ENCODE peak calls at places on chromosomes 12 and 14, in ten cellular contexts. H is bronchial epithelial cell, O is left ventricle myocardium inferior, C is body of pancreas, Z is Peyer's patch, L is sigmoid colon, U is psoas muscle, F is stomach, K is prostate gland, G is tibial artery. Q is an unnamed sample. For H3K27me3, the result is how much of the 10 kb centered on the place peaks cover.

GRCh38 chr14:81435578-81436295 is 35.6 kb upstream of the STON2 start:
- DNase-seq in Z (no peak), K (no peak), O (peak), C (peak), H (peak), U (peak), L (peak), G (peak), F (peak), Q (peak)

GRCh38 chr12:128025856-128026255 is 241.1 kb upstream of the TMEM132C start:
- DNase-seq in O (no peak), F (no peak), G (no peak), Z (no peak), L (no peak), C (peak), K (no peak), U (peak), H (no peak), Q (no peak)

GRCh38 chr12:29961231-29961630 is 177.5 kb upstream of the TMTC1 start:
- DNase-seq in C (no peak), K (no peak), L (no peak), O (no peak), U (no peak), Z (no peak), F (no peak), G (no peak), H (no peak), Q (no peak)

GRCh38 chr14:95601650-95602049 is 66.8 kb downstream of the GLRX5 start:
- DNase-seq in F (no peak), G (no peak), C (no peak), Z (no peak), K (no peak), H (no peak), L (no peak), O (no peak), U (no peak), Q (no peak)

GRCh38 chr14:54603362-54603761 is 36.4 kb downstream of the SAMD4A start:
- DNase-seq in Z (no peak), K (no peak), L (no peak), O (no peak), U (no peak), C (no peak), F (no peak), G (no peak), H (peak), Q (no peak)

GRCh38 chr14:53399057-53399456 is 245.9 kb upstream of the DDHD1 start:
- DNase-seq in H (peak), G (no peak), O (no peak), K (no peak), Z (no peak), C (no peak), U (no peak), F (no peak), L (no peak), Q (no peak)

GRCh38 chr14:31926652-31927347 is 150.3 kb upstream of the ARHGAP5 start:
- DNase-seq in K (no peak), L (no peak), O (peak), G (no peak), C (no peak), F (no peak), Z (no peak), H (no peak), U (no peak), Q (no peak)

GRCh38 chr14:100019156-100019882 is 45.9 kb upstream of the EVL start:
- DNase-seq in Z (no peak), O (no peak), C (no peak), K (no peak), U (no peak), H (no peak), G (no peak), F (no peak), L (no peak), Q (no peak)

GRCh38 chr14:95849761-95850160 is 26.9 kb upstream of the TUNAR start:
- DNase-seq in G (no peak), K (no peak), Z (no peak), O (no peak), F (no peak), U (no peak), C (no peak), L (no peak), H (no peak), Q (no peak)

GRCh38 chr12:85575115-85576096 is 260.8 kb downstream of the RASSF9 start:
- DNase-seq in K (peak), L (no peak), C (peak), Z (no peak), U (peak), F (peak), G (peak), O (peak), H (peak), Q (no peak)

GRCh38 chr14:74792249-74793039 is 29.3 kb downstream of the YLPM1 start:
- DNase-seq in F (no peak), H (no peak), C (no peak), K (no peak), Z (no peak), L (no peak), U (no peak), O (no peak), G (no peak), Q (no peak)

GRCh38 chr14:74794947-74795346 is 31.8 kb downstream of the YLPM1 start:
- DNase-seq in Z (no peak), C (no peak), H (no peak), L (no peak), K (no peak), G (no peak), F (no peak), O (no peak), U (no peak), Q (no peak)

GRCh38 chr14:74793506-74794155 is 30.5 kb downstream of the YLPM1 start:
- DNase-seq in H (no peak), K (no peak), F (no peak), L (no peak), G (no peak), O (no peak), Z (no peak), U (no peak), C (no peak), Q (no peak)
- TF ChIP-seq CTCF in H (peak), K (peak), F (no peak), L (no peak), G (peak), O (peak), Z (no peak), U (no peak), C (peak), Q (peak)

DNA sequence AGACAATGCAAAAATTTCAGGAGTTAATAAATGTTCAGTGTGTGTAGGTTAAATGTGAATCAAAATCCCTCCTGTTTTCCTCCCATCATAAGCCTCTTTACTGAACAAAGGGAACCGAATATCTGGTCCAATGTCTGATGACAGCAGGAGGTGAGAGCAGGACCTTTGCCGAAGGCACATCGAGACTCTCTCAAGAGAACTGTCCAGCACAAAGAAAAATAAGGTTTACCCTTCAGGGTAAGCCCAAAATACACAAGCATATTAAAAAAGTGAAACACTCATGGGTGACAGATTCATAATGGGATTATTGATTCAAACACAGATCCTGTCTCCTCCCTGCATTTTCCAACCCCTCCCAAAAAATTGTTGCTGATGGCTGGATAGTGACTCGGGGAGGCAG is 4.2 kb upstream of the VSX2 start:
- DNase-seq in K (no peak), H (no peak), Z (no peak), L (no peak), C (no peak), G (no peak), F (no peak), U (no peak), O (no peak), Q (no peak)
- H3K27me3 ChIP-seq in K (under half), H (under half), Z (under half), L (under half), C (under half), G (half or more), F (under half), U (under half), O (half or more), Q (under half)

GRCh38 chr14:35963209-35963608 is 137.1 kb downstream of the BRMS1L start:
- DNase-seq in U (no peak), L (no peak), O (no peak), F (no peak), G (no peak), C (no peak), H (peak), K (no peak), Z (no peak), Q (no peak)

GRCh38 chr14:35956376-35957000 is 130.3 kb downstream of the BRMS1L start:
- DNase-seq in Z (no peak), L (no peak), O (no peak), U (no peak), C (no peak), K (no peak), H (no peak), G (no peak), F (no peak), Q (no peak)

GRCh38 chr14:35964736-35965135 is 138.6 kb downstream of the BRMS1L start:
- DNase-seq in G (no peak), Z (no peak), H (no peak), O (no peak), K (no peak), U (no peak), F (no peak), L (no peak), C (no peak), Q (no peak)

GRCh38 chr14:35961697-35962274 is 135.6 kb downstream of the BRMS1L start:
- DNase-seq in U (no peak), Z (no peak), F (no peak), C (no peak), L (no peak), G (no peak), K (no peak), O (no peak), H (no peak), Q (no peak)

DNA sequence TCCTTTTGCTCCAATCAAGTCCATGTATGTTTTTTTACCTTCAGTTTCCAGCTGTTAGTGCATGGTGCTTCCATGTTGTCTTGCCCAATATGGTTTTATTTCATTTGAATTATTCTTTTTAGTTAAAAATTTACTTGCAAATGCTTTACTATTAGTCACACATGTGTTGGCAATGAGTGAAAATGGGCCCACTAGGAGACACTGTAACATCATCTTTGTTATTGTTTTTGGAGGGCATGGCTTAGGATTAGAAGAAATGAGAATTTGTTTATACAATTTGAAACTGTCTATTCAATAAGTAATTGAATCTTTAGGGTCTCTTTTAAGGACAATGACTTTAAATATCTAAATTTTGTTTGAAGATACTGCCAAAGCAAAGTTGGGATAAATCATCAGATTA is 133.7 kb downstream of the BRMS1L start:
- DNase-seq in H (peak), C (no peak), O (no peak), U (no peak), F (no peak), Z (no peak), L (no peak), G (no peak), K (no peak), Q (no peak)
- TF ChIP-seq CTCF in H (no peak), C (no peak), O (no peak), U (no peak), F (no peak), Z (no peak), L (no peak), G (no peak), K (no peak), Q (peak)

GRCh38 chr14:36579573-36580140 is 2.8 kb downstream of the NKX2-8 start:
- DNase-seq in F (no peak), L (peak), Z (no peak), H (no peak), U (no peak), G (no peak), O (no peak), K (no peak), C (no peak), Q (no peak)

GRCh38 chr14:36582011-36582873 is at the start of gene NKX2-8:
- DNase-seq in K (no peak), G (no peak), C (peak), Z (no peak), L (no peak), H (no peak), F (no peak), O (no peak), U (no peak), Q (no peak)

GRCh38 chr14:36580856-36581831 is 1.3 kb downstream of the NKX2-8 start:
- DNase-seq in G (no peak), H (peak), C (peak), U (peak), Z (no peak), L (no peak), K (peak), O (peak), F (no peak), Q (no peak)

GRCh38 chr14:36579001-36579555 is 3.3 kb downstream of the NKX2-8 start:
- DNase-seq in K (no peak), U (no peak), C (no peak), G (no peak), Z (no peak), F (no peak), H (no peak), L (no peak), O (no peak), Q (no peak)

GRCh38 chr14:36580141-36580855 is 2.1 kb downstream of the NKX2-8 start:
- DNase-seq in O (no peak), H (no peak), F (no peak), Z (no peak), L (no peak), G (no peak), U (no peak), K (no peak), C (no peak), Q (no peak)
- H3K27me3 ChIP-seq in O (half or more), H (under half), F (half or more), Z (under half), L (half or more), G (half or more), U (under half), K (under half), C (under half), Q (under half)

GRCh38 chr14:77653473-77653872 is 37.0 kb upstream of the SPTLC2 start:
- DNase-seq in Z (no peak), L (no peak), U (no peak), O (no peak), G (no peak), F (no peak), C (no peak), K (no peak), H (no peak), Q (no peak)
- TF ChIP-seq CTCF in Z (no peak), L (no peak), U (no peak), O (no peak), G (no peak), F (no peak), C (no peak), K (no peak), H (peak), Q (peak)

DNA sequence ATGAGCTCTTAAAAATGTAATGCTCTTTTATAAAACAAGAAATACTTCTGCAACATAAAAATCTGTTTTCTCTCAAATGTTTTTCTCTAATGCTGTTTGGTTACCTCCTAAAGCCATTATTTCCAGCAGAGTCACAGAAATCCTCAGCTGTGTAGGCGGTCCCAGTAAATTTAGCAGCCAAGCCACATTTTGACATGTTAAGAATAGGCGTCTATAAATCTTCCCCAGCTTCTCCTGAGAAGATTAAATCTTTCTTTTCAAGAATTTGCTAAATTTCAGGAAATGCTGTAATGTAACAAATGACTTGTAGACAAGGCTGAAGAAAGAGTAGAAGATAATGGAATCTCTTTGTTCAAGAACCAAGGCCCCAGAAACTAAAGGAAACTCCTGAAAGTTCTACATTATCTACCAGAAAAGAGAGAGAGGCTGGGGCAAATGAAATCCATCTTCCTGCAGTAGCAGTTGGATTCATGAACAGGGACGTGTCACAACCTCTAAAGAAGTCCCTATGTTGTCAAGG is 760.3 kb downstream of the NOVA1 start:
- DNase-seq in U (no peak), L (no peak), F (no peak), K (no peak), C (no peak), H (no peak), Z (no peak), G (no peak), O (no peak), Q (no peak)
- H3K27me3 ChIP-seq in U (under half), L (under half), F (under half), K (under half), C (under half), H (under half), Z (under half), G (under half), O (under half), Q (under half)

GRCh38 chr12:45125997-45126396 is 75.1 kb upstream of the DBX2 start:
- DNase-seq in G (no peak), F (no peak), C (no peak), O (no peak), U (no peak), Z (no peak), L (no peak), K (no peak), H (peak), Q (no peak)

GRCh38 chr12:45121224-45121623 is 70.3 kb upstream of the DBX2 start:
- DNase-seq in L (no peak), Z (no peak), H (no peak), U (no peak), O (no peak), C (no peak), G (no peak), F (no peak), K (no peak), Q (no peak)

GRCh38 chr12:45124485-45125155 is 73.7 kb upstream of the DBX2 start:
- DNase-seq in U (no peak), O (no peak), C (no peak), H (peak), G (no peak), L (no peak), F (no peak), K (no peak), Z (no peak), Q (no peak)

GRCh38 chr12:45128637-45129036 is 77.7 kb upstream of the DBX2 start:
- DNase-seq in L (no peak), G (no peak), K (no peak), F (no peak), H (no peak), O (no peak), Z (no peak), U (no peak), C (no peak), Q (no peak)

DNA sequence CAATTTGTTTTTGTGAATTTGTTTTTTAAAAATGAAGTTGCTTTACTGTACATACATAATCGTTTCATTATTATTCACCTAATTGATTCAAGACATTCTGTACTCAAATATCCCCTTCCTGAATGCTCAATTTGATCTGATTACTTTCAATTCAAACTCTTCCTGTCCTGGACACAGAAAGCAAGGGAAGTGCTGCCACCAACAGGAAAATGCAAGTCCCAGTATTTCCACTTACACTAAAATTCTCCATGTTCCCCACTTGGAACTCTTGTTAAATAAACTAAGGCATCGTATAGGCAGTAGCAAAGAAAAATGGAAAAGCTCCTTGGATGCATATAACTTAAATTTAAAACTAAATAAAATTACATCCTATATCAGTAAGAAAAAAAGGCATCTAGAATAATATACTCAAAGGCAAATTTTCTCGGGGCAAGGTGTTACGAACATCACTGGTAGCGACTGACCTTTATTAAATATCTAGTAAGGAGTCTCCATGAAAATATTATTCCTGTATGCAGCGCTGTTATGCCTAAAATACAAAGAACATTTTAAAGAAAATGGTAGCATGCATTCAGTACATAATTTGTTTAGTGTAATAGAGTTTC is 72.0 kb upstream of the DBX2 start:
- DNase-seq in K (no peak), H (peak), C (no peak), Z (no peak), G (no peak), L (no peak), U (no peak), F (no peak), O (no peak), Q (no peak)
- TF ChIP-seq CTCF in K (no peak), H (peak), C (no peak), Z (no peak), G (no peak), L (no peak), U (peak), F (no peak), O (peak), Q (peak)

GRCh38 chr12:3727354-3727753 is 25.6 kb downstream of the CRACR2A start:
- DNase-seq in K (no peak), L (no peak), F (no peak), O (no peak), C (no peak), H (no peak), Z (no peak), G (no peak), U (no peak), Q (no peak)
- H3K27me3 ChIP-seq in K (under half), L (under half), F (under half), O (under half), C (under half), H (under half), Z (under half), G (under half), U (under half), Q (under half)

Q was measured in GM06990.